ENCODE peak calls at places on chromosomes 12 and 14, in four cellular contexts. B is fibroblast of pulmonary artery, R is AG09309, F is esophagus muscularis mucosa. H is an unnamed sample.

GRCh38 chr14:104694991-104695659 is 5.7 kb downstream of the INF2 start:
- DNase-seq in B (no peak), F (no peak), R (no peak), H (peak)

GRCh38 chr14:99671230-99672224 is 12.6 kb upstream of the CYP46A1 start:
- DNase-seq in B (no peak), F (no peak), R (no peak), H (no peak)

GRCh38 chr14:73223049-73223448 is 14.3 kb upstream of the PAPLN start:
- DNase-seq in R (no peak), F (no peak), B (peak), H (no peak)

GRCh38 chr14:73887116-73887490 is 444 bp downstream of the ZNF410 start:
- DNase-seq in F (no peak), B (no peak), R (no peak), H (no peak)

GRCh38 chr12:121968880-121969279 is 50.5 kb downstream of the CFAP251 start:
- DNase-seq in F (no peak), B (no peak), R (no peak), H (no peak)

GRCh38 chr14:57389646-57390036 is 745 bp upstream of the NAA30 start:
- DNase-seq in B (no peak), R (no peak), F (no peak), H (peak)

GRCh38 chr12:26940820-26941219 is 2.5 kb downstream of the FGFR1OP2 start:
- DNase-seq in F (no peak), B (peak), R (no peak), H (no peak)

GRCh38 chr12:124847675-124848074 is 16.0 kb downstream of the SCARB1 start:
- DNase-seq in R (no peak), B (peak), F (no peak), H (no peak)

GRCh38 chr12:1644523-1645438 is 15.8 kb downstream of the WNT5B start:
- DNase-seq in B (peak), F (no peak), R (no peak), H (peak)

GRCh38 chr12:2813573-2814185 is 1.2 kb downstream of the ITFG2 start:
- DNase-seq in B (peak), F (no peak), R (peak), H (peak)

DNA sequence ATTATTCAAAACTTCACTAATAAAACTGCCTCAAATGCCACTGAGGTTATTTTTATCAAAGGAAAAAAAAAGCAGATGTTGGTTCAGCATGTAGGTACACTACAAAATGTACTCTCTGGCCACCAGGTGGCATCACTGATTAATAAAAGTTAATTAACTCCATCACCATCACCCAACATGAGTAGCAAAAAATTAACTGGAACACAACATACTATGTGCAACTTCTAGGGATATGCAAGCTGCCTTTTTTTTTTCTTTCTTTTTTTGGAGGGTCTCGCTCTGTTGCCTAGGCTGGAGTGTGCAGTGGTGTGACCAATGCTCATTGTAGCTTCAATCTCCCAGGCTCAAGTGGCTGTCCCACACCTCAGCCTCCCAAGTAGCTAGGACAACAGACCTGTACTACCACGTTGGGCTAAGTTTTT is 43.8 kb upstream of the NR2C1 start:
- DNase-seq in B (peak), F (no peak), R (peak), H (peak)
- TF ChIP-seq CTCF in B (peak), F (peak), R (peak), H (peak)

DNA sequence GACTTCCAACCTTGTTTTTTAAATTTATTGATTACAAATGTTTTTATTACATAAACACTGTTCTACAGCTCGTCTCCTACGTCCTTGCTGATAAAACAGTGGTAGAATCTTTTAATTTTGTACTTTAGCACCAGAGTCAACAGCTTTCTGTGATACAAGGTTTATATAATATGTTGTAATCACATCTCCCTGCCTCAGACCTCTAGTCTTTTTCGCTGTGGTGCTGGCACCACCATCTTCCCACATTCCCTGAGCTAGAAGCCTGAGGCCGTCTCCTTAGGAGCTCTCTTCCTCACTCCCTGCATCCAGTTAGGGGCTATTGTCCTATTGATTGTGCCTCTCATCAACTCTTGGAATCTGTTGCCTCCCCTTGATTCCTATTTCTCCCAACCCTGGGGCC is 17.1 kb downstream of the MTHFD1 start:
- DNase-seq in B (no peak), F (no peak), R (no peak), H (no peak)
- TF ChIP-seq CTCF in B (no peak), F (no peak), R (no peak), H (no peak)

DNA sequence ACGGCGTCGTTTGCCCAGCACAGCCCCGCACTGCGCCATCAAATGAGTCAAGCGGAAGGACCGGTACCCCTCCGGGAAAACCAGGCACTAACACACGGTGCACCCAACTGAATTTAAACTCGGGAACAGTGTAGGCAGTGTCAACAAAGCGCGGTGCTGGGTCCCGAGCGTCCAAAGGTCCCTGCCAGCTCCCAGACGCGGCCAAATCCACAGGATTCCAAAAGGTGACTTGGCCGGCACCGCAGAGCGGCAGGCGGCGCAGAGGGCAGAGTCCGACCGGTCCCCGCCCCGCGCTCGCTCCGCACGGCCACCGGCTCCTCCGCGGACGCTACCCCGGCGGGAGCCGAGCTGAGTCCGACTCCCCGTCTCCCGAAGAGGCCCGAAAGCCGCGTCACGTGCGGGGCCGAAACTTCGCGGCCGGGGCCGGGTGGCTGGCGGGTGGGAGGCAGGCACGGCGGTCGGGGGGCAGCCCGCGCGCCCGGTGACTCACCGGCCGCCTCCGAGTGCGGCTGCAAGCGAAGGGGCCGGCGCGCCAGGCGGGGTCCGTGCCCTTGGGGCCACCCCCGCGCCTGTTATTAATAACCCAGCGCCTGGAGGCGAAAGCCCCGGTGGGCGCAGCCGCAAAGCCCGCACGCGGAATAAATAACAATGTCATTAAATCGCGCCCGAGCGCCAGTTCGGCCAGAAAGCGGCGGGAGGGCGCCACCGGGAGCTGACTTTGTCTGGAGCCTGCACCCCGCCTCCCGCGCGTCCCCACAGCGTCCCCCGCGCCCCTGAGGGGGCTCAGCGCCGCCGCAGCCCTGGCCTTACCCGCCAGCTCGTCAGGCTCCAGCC is 823 bp downstream of the DENND5B start:
- DNase-seq in R (no peak), B (peak), F (no peak), H (peak)
- TF ChIP-seq CTCF in R (no peak), B (no peak), F (no peak), H (no peak)

GRCh38 chr12:132909030-132909368 is 21.6 kb upstream of the CHFR start:
- DNase-seq in R (no peak), F (no peak), B (no peak), H (no peak)
- TF ChIP-seq CTCF in R (no peak), F (no peak), B (no peak), H (no peak)

DNA sequence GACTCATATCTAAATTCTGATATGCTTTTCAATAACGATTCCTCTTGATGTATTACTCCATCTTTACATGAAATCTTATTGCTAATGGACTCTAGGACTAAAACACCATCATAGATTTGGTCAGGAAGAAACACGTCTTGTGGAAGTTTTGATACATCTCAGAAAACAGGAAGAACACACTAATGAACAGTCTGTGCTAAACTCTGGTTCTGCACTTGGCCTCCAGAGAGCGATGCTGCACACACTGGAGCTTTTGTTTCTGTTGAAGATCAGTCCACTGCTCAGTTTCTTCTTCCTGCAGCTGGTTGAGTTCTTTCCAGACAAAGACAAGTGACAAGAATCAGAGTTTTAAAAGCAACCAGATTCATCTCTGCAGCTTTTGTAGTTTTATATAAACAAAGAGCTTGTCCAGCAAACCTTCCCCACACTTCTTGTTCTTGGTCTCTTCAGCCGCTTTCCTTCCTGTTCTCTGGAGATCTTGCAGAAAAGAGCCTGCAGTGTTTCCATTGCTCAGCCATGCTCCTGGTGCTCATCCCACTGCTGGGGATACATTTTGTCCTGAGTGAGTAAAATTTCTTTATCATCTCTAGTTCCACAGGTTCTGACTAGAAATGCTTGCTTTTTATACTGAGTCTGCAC is 229.1 kb upstream of the OR4E1 start:
- DNase-seq in F (no peak), R (no peak), B (no peak), H (peak)
- TF ChIP-seq CTCF in F (no peak), R (no peak), B (peak), H (no peak)

GRCh38 chr14:23517650-23518329 is 33.8 kb downstream of the ZFHX2 start:
- DNase-seq in R (no peak), B (no peak), F (no peak), H (no peak)
- TF ChIP-seq CTCF in R (no peak), B (no peak), F (no peak), H (no peak)